ENCODE peak calls at places on chromosomes 12 and 14, in five cellular contexts. O is uterus; T is pancreas; X is mesothelial cell of epicardium; D is CD4-positive, alpha-beta T cell. K is an unnamed sample.

GRCh38 chr12:53999596-54000104 is 311 bp upstream of the HOXC9 start:
- DNase-seq in T (no peak), O (peak; percentile 70), D (no peak), X (no peak), K (no peak)

GRCh38 chr12:29043069-29043468 is 106.0 kb upstream of the FAR2 start:
- DNase-seq in O (no peak), D (no peak), X (no peak), T (no peak), K (no peak)

GRCh38 chr12:111330800-111331752 is 37.8 kb downstream of the PHETA1 start:
- DNase-seq in O (no peak), D (no peak), T (no peak), X (no peak), K (no peak)

GRCh38 chr14:51780741-51781140 is 79.7 kb upstream of the GNG2 start:
- DNase-seq in D (no peak), T (no peak), X (no peak), O (no peak), K (no peak)

GRCh38 chr12:112838731-112839130 is 47.2 kb downstream of the RPH3A start:
- DNase-seq in T (no peak), D (no peak), X (no peak), O (no peak), K (no peak)

GRCh38 chr14:54676822-54677708 is 110.1 kb downstream of the SAMD4A start:
- DNase-seq in O (peak; percentile 44), X (no peak), T (no peak), D (no peak), K (no peak)

GRCh38 chr14:52355526-52355925 is 41.4 kb downstream of the PTGER2 start:
- DNase-seq in D (no peak), X (no peak), O (no peak), T (no peak), K (no peak)

GRCh38 chr12:6169107-6169440 is 31.1 kb upstream of the CD9 start:
- DNase-seq in T (no peak), X (no peak), D (no peak), O (no peak), K (no peak)

GRCh38 chr14:22189873-22190272 is 399.2 kb downstream of the DAD1 start:
- DNase-seq in D (no peak), O (no peak), X (no peak), T (no peak), K (no peak)

GRCh38 chr14:22188346-22188745 is 400.7 kb downstream of the DAD1 start:
- DNase-seq in T (no peak), D (no peak), X (no peak), O (no peak), K (no peak)

GRCh38 chr14:22180045-22180444 is 409.0 kb downstream of the DAD1 start:
- DNase-seq in X (no peak), T (no peak), D (no peak), O (no peak), K (no peak)

GRCh38 chr14:22184157-22185025 is 404.6 kb downstream of the DAD1 start:
- DNase-seq in T (no peak), X (no peak), O (no peak), D (no peak), K (no peak)

GRCh38 chr14:22185191-22185590 is 403.8 kb downstream of the DAD1 start:
- DNase-seq in X (no peak), O (no peak), T (no peak), D (no peak), K (no peak)
- TF ChIP-seq CTCF in X (no peak), O (no peak), T (no peak), D (no peak), K (no peak)

GRCh38 chr14:87334997-87335675 is 657.8 kb downstream of the GALC start:
- DNase-seq in T (no peak), O (no peak), D (no peak), X (no peak), K (no peak)
- TF ChIP-seq CTCF in T (no peak), O (no peak), D (no peak), X (no peak), K (no peak)

GRCh38 chr12:45816652-45817051 is 87.1 kb downstream of the ARID2 start:
- DNase-seq in D (no peak), T (no peak), X (no peak), O (no peak), K (no peak)
- TF ChIP-seq CTCF in D (no peak), T (no peak), X (no peak), O (no peak), K (no peak)

GRCh38 chr12:27732281-27732680 is 21.6 kb downstream of the MRPS35 start:
- DNase-seq in T (no peak), O (no peak), D (no peak), X (no peak), K (no peak)
- TF ChIP-seq CTCF in T (no peak), O (no peak), D (no peak), X (no peak), K (no peak)

GRCh38 chr14:68938515-68939423 is 40.3 kb downstream of the ACTN1 start:
- DNase-seq in D (no peak), T (peak; percentile 81), X (no peak), O (peak; percentile 55), K (no peak)

GRCh38 chr14:68936476-68936875 is 42.6 kb downstream of the ACTN1 start:
- DNase-seq in D (no peak), O (no peak), X (no peak), T (peak; percentile 60), K (no peak)

GRCh38 chr14:68939424-68939892 is 39.6 kb downstream of the ACTN1 start:
- DNase-seq in X (no peak), T (no peak), O (no peak), D (no peak), K (no peak)

GRCh38 chr14:68936980-68937379 is 42.1 kb downstream of the ACTN1 start:
- DNase-seq in D (no peak), T (no peak), O (no peak), X (no peak), K (no peak)

GRCh38 chr14:68937790-68938514 is 41.1 kb downstream of the ACTN1 start:
- DNase-seq in X (no peak), O (peak; percentile 67), T (peak; percentile 86), D (no peak), K (no peak)
- TF ChIP-seq CTCF in X (no peak), O (peak; percentile 55), T (no peak), D (no peak), K (no peak)

GRCh38 chr12:16168078-16168477 is 109.4 kb downstream of the SLC15A5 start:
- DNase-seq in D (no peak), X (no peak), O (no peak), T (no peak), K (no peak)
- TF ChIP-seq CTCF in D (no peak), X (no peak), O (no peak), T (no peak), K (no peak)